ENCODE peak calls at places on chromosomes 11 and 22, in five cellular contexts. One of them, this sample, is unnamed.

GRCh38 chr11:97557399-97557798 is 1167.6 kb downstream of the JRKL start:
- DNase-seq in activated CD8-positive, alpha-beta memory T cell treated with anti-CD3 and anti-CD28 coated beads, Interleukin-2, amount 50 U/mL, for 48 hours: no peak
- DNase-seq in RPMI7951: no peak
- DNase-seq in BE2C: no peak
- DNase-seq in nucleus accumbens: no peak
- DNase-seq in this sample: no peak

GRCh38 chr11:126900349-126900748 is 100.2 kb downstream of the KIRREL3 start:
- DNase-seq in activated CD8-positive, alpha-beta memory T cell treated with anti-CD3 and anti-CD28 coated beads, Interleukin-2, amount 50 U/mL, for 48 hours: no peak
- DNase-seq in RPMI7951: no peak
- DNase-seq in BE2C: no peak
- DNase-seq in nucleus accumbens: no peak
- DNase-seq in this sample: no peak

GRCh38 chr11:78744202-78744601 is 169.5 kb upstream of the NARS2 start:
- DNase-seq in activated CD8-positive, alpha-beta memory T cell treated with anti-CD3 and anti-CD28 coated beads, Interleukin-2, amount 50 U/mL, for 48 hours: no peak
- DNase-seq in RPMI7951: no peak
- DNase-seq in BE2C: no peak
- DNase-seq in nucleus accumbens: no peak
- DNase-seq in this sample: no peak

GRCh38 chr22:35430897-35431322 is 31.0 kb downstream of the MCM5 start:
- DNase-seq in activated CD8-positive, alpha-beta memory T cell treated with anti-CD3 and anti-CD28 coated beads, Interleukin-2, amount 50 U/mL, for 48 hours: peak; percentile 90
- DNase-seq in RPMI7951: peak; percentile 91
- DNase-seq in BE2C: peak; percentile 92
- DNase-seq in nucleus accumbens: peak; percentile 62
- DNase-seq in this sample: peak; percentile 78

GRCh38 chr22:31140746-31141145 is 438 bp upstream of the PLA2G3 start:
- DNase-seq in activated CD8-positive, alpha-beta memory T cell treated with anti-CD3 and anti-CD28 coated beads, Interleukin-2, amount 50 U/mL, for 48 hours: no peak
- DNase-seq in RPMI7951: no peak
- DNase-seq in BE2C: no peak
- DNase-seq in nucleus accumbens: no peak
- DNase-seq in this sample: no peak

GRCh38 chr22:20567993-20568417 is 60.6 kb downstream of the MED15 start:
- DNase-seq in activated CD8-positive, alpha-beta memory T cell treated with anti-CD3 and anti-CD28 coated beads, Interleukin-2, amount 50 U/mL, for 48 hours: no peak
- DNase-seq in RPMI7951: peak; percentile 57
- DNase-seq in BE2C: no peak
- DNase-seq in nucleus accumbens: no peak
- DNase-seq in this sample: no peak

GRCh38 chr11:104782377-104782754 is 115.9 kb downstream of the CASP12 start:
- DNase-seq in activated CD8-positive, alpha-beta memory T cell treated with anti-CD3 and anti-CD28 coated beads, Interleukin-2, amount 50 U/mL, for 48 hours: no peak
- DNase-seq in RPMI7951: no peak
- DNase-seq in BE2C: no peak
- DNase-seq in nucleus accumbens: no peak
- DNase-seq in this sample: no peak

GRCh38 chr11:76602431-76602861 is 68.1 kb downstream of the LRRC32 start:
- DNase-seq in activated CD8-positive, alpha-beta memory T cell treated with anti-CD3 and anti-CD28 coated beads, Interleukin-2, amount 50 U/mL, for 48 hours: peak; percentile 42
- DNase-seq in RPMI7951: peak; percentile 98
- DNase-seq in BE2C: peak; percentile 82
- DNase-seq in nucleus accumbens: no peak
- DNase-seq in this sample: no peak

GRCh38 chr11:16933756-16934603 is 80.2 kb downstream of the PLEKHA7 start:
- DNase-seq in activated CD8-positive, alpha-beta memory T cell treated with anti-CD3 and anti-CD28 coated beads, Interleukin-2, amount 50 U/mL, for 48 hours: no peak
- DNase-seq in RPMI7951: no peak
- DNase-seq in BE2C: no peak
- DNase-seq in nucleus accumbens: no peak
- DNase-seq in this sample: no peak

GRCh38 chr22:21726650-21727049 is 8.9 kb downstream of the YPEL1 start:
- DNase-seq in activated CD8-positive, alpha-beta memory T cell treated with anti-CD3 and anti-CD28 coated beads, Interleukin-2, amount 50 U/mL, for 48 hours: peak; percentile 62
- DNase-seq in RPMI7951: peak; percentile 14
- DNase-seq in BE2C: peak; percentile 72
- DNase-seq in nucleus accumbens: no peak
- DNase-seq in this sample: peak; percentile 62

GRCh38 chr22:24426859-24427499 is 420 bp upstream of the ADORA2A start:
- DNase-seq in activated CD8-positive, alpha-beta memory T cell treated with anti-CD3 and anti-CD28 coated beads, Interleukin-2, amount 50 U/mL, for 48 hours: no peak
- DNase-seq in RPMI7951: no peak
- DNase-seq in BE2C: no peak
- DNase-seq in nucleus accumbens: no peak
- DNase-seq in this sample: no peak

GRCh38 chr11:130473056-130473794 is 24.8 kb downstream of the ADAMTS15 start:
- DNase-seq in activated CD8-positive, alpha-beta memory T cell treated with anti-CD3 and anti-CD28 coated beads, Interleukin-2, amount 50 U/mL, for 48 hours: no peak
- DNase-seq in RPMI7951: no peak
- DNase-seq in BE2C: no peak
- DNase-seq in nucleus accumbens: no peak
- DNase-seq in this sample: no peak

GRCh38 chr11:15006139-15006759 is 34.1 kb upstream of the CALCA start:
- DNase-seq in activated CD8-positive, alpha-beta memory T cell treated with anti-CD3 and anti-CD28 coated beads, Interleukin-2, amount 50 U/mL, for 48 hours: no peak
- DNase-seq in RPMI7951: peak; percentile 17
- DNase-seq in BE2C: no peak
- DNase-seq in nucleus accumbens: no peak
- DNase-seq in this sample: peak; percentile 70

GRCh38 chr22:43477151-43477725 is 65.4 kb downstream of the MPPED1 start:
- DNase-seq in activated CD8-positive, alpha-beta memory T cell treated with anti-CD3 and anti-CD28 coated beads, Interleukin-2, amount 50 U/mL, for 48 hours: no peak
- DNase-seq in RPMI7951: no peak
- DNase-seq in BE2C: no peak
- DNase-seq in nucleus accumbens: no peak
- DNase-seq in this sample: no peak

GRCh38 chr22:19974233-19974861 is 32.7 kb upstream of the TXNRD2 start:
- DNase-seq in activated CD8-positive, alpha-beta memory T cell treated with anti-CD3 and anti-CD28 coated beads, Interleukin-2, amount 50 U/mL, for 48 hours: no peak
- DNase-seq in RPMI7951: peak; percentile 46
- DNase-seq in BE2C: peak; percentile 94
- DNase-seq in nucleus accumbens: peak; percentile 24
- DNase-seq in this sample: peak; percentile 87

GRCh38 chr11:19679952-19680823 is 32.4 kb upstream of the NAV2 start:
- DNase-seq in activated CD8-positive, alpha-beta memory T cell treated with anti-CD3 and anti-CD28 coated beads, Interleukin-2, amount 50 U/mL, for 48 hours: no peak
- DNase-seq in RPMI7951: peak; percentile 94
- DNase-seq in BE2C: peak; percentile 40
- DNase-seq in nucleus accumbens: peak; percentile 30
- DNase-seq in this sample: peak; percentile 88

This sample was measured in SJCRH30.